ENCODE peak calls at places on chromosome 7, in nine cellular contexts. C is GDM1; W is T-helper 22 cell; L is NCI-H1436; Z is lower lobe of right lung; A is ACHN; K is NCI-H345; J is tibial nerve; O is activated effector memory CD4-positive, alpha-beta T cell treated with Interleukin-2 at 50 U/mL for 16 hours. N is an unnamed sample.

GRCh38 chr7:150742286-150742968 is 5.2 kb downstream of the GIMAP5 start:
- DNase-seq in Z (no peak), L (no peak), J (no peak), C (no peak), K (no peak), A (no peak), O (no peak), W (no peak), N (no peak)

GRCh38 chr7:98802088-98802780 is 67.6 kb downstream of the TMEM130 start:
- DNase-seq in K (peak; percentile 95), J (peak; percentile 8), C (no peak), W (no peak), A (no peak), L (peak; percentile 59), O (no peak), Z (no peak), N (peak; percentile 37)

GRCh38 chr7:69722836-69723235 is 124.6 kb downstream of the AUTS2 start:
- DNase-seq in O (no peak), L (no peak), J (no peak), C (no peak), W (no peak), Z (no peak), K (no peak), A (no peak), N (no peak)

GRCh38 chr7:155338632-155339320 is 41.1 kb downstream of the INSIG1 start:
- DNase-seq in Z (no peak), J (no peak), L (no peak), O (no peak), W (no peak), K (no peak), A (no peak), C (no peak), N (no peak)

GRCh38 chr7:90411510-90411909 is 8.2 kb downstream of the CLDN12 start:
- DNase-seq in J (no peak), A (no peak), Z (no peak), W (no peak), C (no peak), O (no peak), L (no peak), K (no peak), N (no peak)

GRCh38 chr7:129780257-129781127 is 169.0 kb downstream of the NRF1 start:
- DNase-seq in J (no peak), A (peak; percentile 96), K (peak; percentile 96), W (peak; percentile 68), Z (peak; percentile 92), C (no peak), O (peak; percentile 52), L (peak; percentile 88), N (no peak)

GRCh38 chr7:66255533-66256100 is 50.5 kb downstream of the TPST1 start:
- DNase-seq in A (no peak), J (no peak), O (no peak), L (no peak), C (no peak), Z (no peak), W (no peak), K (no peak), N (no peak)

GRCh38 chr7:116164552-116164951 is 45.8 kb upstream of the TES start:
- DNase-seq in A (no peak), K (no peak), O (no peak), W (no peak), Z (no peak), J (no peak), L (no peak), C (no peak), N (no peak)

GRCh38 chr7:57769958-57770357 is 320.0 kb downstream of the ZNF716 start:
- DNase-seq in Z (no peak), L (no peak), O (no peak), J (no peak), C (no peak), K (no peak), W (no peak), A (no peak), N (no peak)

GRCh38 chr7:153567426-153567825 is 484.8 kb upstream of the DPP6 start:
- DNase-seq in L (no peak), W (no peak), J (peak; percentile 47), C (no peak), Z (no peak), K (no peak), A (no peak), O (no peak), N (no peak)

GRCh38 chr7:25951414-25952276 is 200.4 kb upstream of the NFE2L3 start:
- DNase-seq in O (no peak), C (no peak), Z (no peak), W (no peak), J (no peak), A (no peak), K (peak; percentile 44), L (peak; percentile 13), N (peak; percentile 19)

GRCh38 chr7:24763303-24763901 is 6.1 kb upstream of the GSDME start:
- DNase-seq in A (no peak), W (no peak), C (no peak), O (no peak), L (no peak), J (no peak), K (no peak), Z (no peak), N (no peak)

GRCh38 chr7:27247000-27247399 is 4.4 kb downstream of the EVX1 start:
- DNase-seq in L (no peak), Z (no peak), W (no peak), J (no peak), O (no peak), K (no peak), A (no peak), C (no peak), N (no peak)

GRCh38 chr7:107090452-107090851 is 45.9 kb downstream of the PRKAR2B start:
- DNase-seq in W (no peak), K (peak; percentile 55), J (no peak), Z (no peak), L (no peak), C (no peak), A (no peak), O (no peak), N (no peak)

GRCh38 chr7:8214162-8214897 is 47.6 kb downstream of the ICA1 start:
- DNase-seq in O (no peak), W (no peak), C (no peak), L (no peak), J (no peak), K (no peak), A (no peak), Z (no peak), N (no peak)

GRCh38 chr7:74002474-74003017 is 25.4 kb upstream of the ELN start:
- DNase-seq in Z (peak; percentile 73), A (peak; percentile 81), O (peak; percentile 17), J (no peak), L (no peak), K (no peak), W (no peak), C (peak; percentile 82), N (peak; percentile 90)

GRCh38 chr7:17275749-17276671 is 22.4 kb upstream of the AHR start:
- DNase-seq in L (no peak), K (no peak), Z (no peak), O (no peak), A (peak; percentile 60), W (no peak), J (no peak), C (no peak), N (peak; percentile 48)

GRCh38 chr7:101733713-101734475 is 83.5 kb upstream of the CUX1 start:
- DNase-seq in L (no peak), A (no peak), K (no peak), C (no peak), W (no peak), J (peak; percentile 25), Z (peak; percentile 80), O (no peak), N (no peak)

GRCh38 chr7:128178611-128179010 is 62.5 kb upstream of the LEP start:
- DNase-seq in O (no peak), L (no peak), J (no peak), Z (no peak), K (no peak), W (no peak), A (no peak), C (no peak), N (no peak)

GRCh38 chr7:114302858-114303257 is 111.8 kb upstream of the FOXP2 start:
- DNase-seq in J (no peak), C (no peak), K (no peak), L (no peak), A (no peak), W (no peak), O (no peak), Z (no peak), N (no peak)

GRCh38 chr7:4765776-4766490 is 9.5 kb upstream of the AP5Z1 start:
- DNase-seq in K (no peak), C (no peak), W (no peak), A (no peak), O (no peak), Z (no peak), J (no peak), L (no peak), N (no peak)

GRCh38 chr7:32860096-32860495 is 31.5 kb downstream of the KBTBD2 start:
- DNase-seq in C (no peak), Z (no peak), K (no peak), J (no peak), O (no peak), L (no peak), W (no peak), A (no peak), N (no peak)

GRCh38 chr7:106022193-106022821 is 59.2 kb downstream of the CDHR3 start:
- DNase-seq in K (peak; percentile 84), O (peak; percentile 66), W (peak; percentile 74), Z (no peak), A (no peak), C (no peak), L (no peak), J (no peak), N (no peak)

GRCh38 chr7:2722591-2722990 is 34.6 kb downstream of the AMZ1 start:
- DNase-seq in K (no peak), Z (peak; percentile 19), C (no peak), J (no peak), L (no peak), A (no peak), O (no peak), W (no peak), N (no peak)

GRCh38 chr7:37100735-37101331 is 347.8 kb downstream of the ELMO1 start:
- DNase-seq in K (no peak), W (no peak), J (no peak), Z (no peak), C (no peak), L (no peak), O (no peak), A (no peak), N (no peak)

GRCh38 chr7:78018541-78019456 is 220.2 kb downstream of the PHTF2 start:
- DNase-seq in K (peak; percentile 39), J (peak; percentile 59), C (no peak), A (peak; percentile 62), O (no peak), L (no peak), W (no peak), Z (peak; percentile 51), N (peak; percentile 72)

GRCh38 chr7:90910136-90910535 is 314.0 kb downstream of the CDK14 start:
- DNase-seq in L (no peak), J (no peak), A (no peak), K (no peak), C (no peak), O (no peak), Z (no peak), W (no peak), N (peak; percentile 4)

GRCh38 chr7:1668486-1668931 is 1.6 kb upstream of the ELFN1 start:
- DNase-seq in Z (peak; percentile 35), L (no peak), W (no peak), A (no peak), K (no peak), C (no peak), J (no peak), O (no peak), N (no peak)

GRCh38 chr7:101947899-101948298 is 130.5 kb downstream of the CUX1 start:
- DNase-seq in J (no peak), W (no peak), C (no peak), O (no peak), K (peak; percentile 10), Z (no peak), A (no peak), L (peak; percentile 84), N (peak; percentile 48)

GRCh38 chr7:33503014-33503413 is 373.6 kb downstream of the BBS9 start:
- DNase-seq in L (no peak), Z (no peak), K (no peak), C (no peak), J (no peak), W (no peak), O (no peak), A (no peak), N (no peak)